ENCODE peak calls at places on chromosomes 12 and 14, in seven cellular contexts. One of them, this sample, is unnamed. For H3K9me3, the result is how much of the 10 kb centered on the place peaks cover.

GRCh38 chr12:4011597-4011996 is 138.4 kb upstream of the PARP11 start:
- DNase-seq in uterus: no peak
- DNase-seq in heart left ventricle: no peak
- DNase-seq in sigmoid colon: no peak
- DNase-seq in vagina: no peak
- DNase-seq in neural progenitor cell: no peak
- DNase-seq in testis: no peak
- DNase-seq in this sample: no peak

GRCh38 chr12:109770104-109770860 is 56.7 kb downstream of the FAM222A start:
- DNase-seq in uterus: no peak
- DNase-seq in vagina: peak
- DNase-seq in testis: peak
- DNase-seq in sigmoid colon: peak
- DNase-seq in neural progenitor cell: no peak
- DNase-seq in heart left ventricle: no peak
- DNase-seq in this sample: peak

GRCh38 chr12:103626498-103626897 is 39.4 kb downstream of the STAB2 start:
- DNase-seq in heart left ventricle: peak
- DNase-seq in vagina: no peak
- DNase-seq in uterus: peak
- DNase-seq in neural progenitor cell: peak
- DNase-seq in sigmoid colon: peak
- DNase-seq in testis: peak
- DNase-seq in this sample: peak

GRCh38 chr12:101698782-101699347 is 1.4 kb downstream of the CHPT1 start:
- DNase-seq in heart left ventricle: no peak
- DNase-seq in uterus: no peak
- DNase-seq in neural progenitor cell: no peak
- DNase-seq in sigmoid colon: no peak
- DNase-seq in testis: no peak
- DNase-seq in vagina: no peak
- DNase-seq in this sample: no peak

GRCh38 chr14:74064883-74065282 is 19.4 kb downstream of the ALDH6A1 start:
- DNase-seq in vagina: no peak
- DNase-seq in sigmoid colon: no peak
- DNase-seq in testis: no peak
- DNase-seq in uterus: no peak
- DNase-seq in heart left ventricle: no peak
- DNase-seq in neural progenitor cell: no peak
- DNase-seq in this sample: no peak

GRCh38 chr12:4975574-4975973 is 65.9 kb downstream of the KCNA1 start:
- DNase-seq in sigmoid colon: no peak
- DNase-seq in testis: peak
- DNase-seq in heart left ventricle: no peak
- DNase-seq in neural progenitor cell: peak
- DNase-seq in vagina: no peak
- DNase-seq in uterus: no peak
- DNase-seq in this sample: peak

GRCh38 chr14:105087963-105088811 is 23.0 kb upstream of the GPR132 start:
- DNase-seq in testis: peak
- DNase-seq in vagina: no peak
- DNase-seq in uterus: peak
- DNase-seq in sigmoid colon: peak
- DNase-seq in heart left ventricle: peak
- DNase-seq in neural progenitor cell: peak
- DNase-seq in this sample: no peak

GRCh38 chr12:54390176-54390667 is 5.7 kb upstream of the ZNF385A start:
- DNase-seq in heart left ventricle: no peak
- DNase-seq in uterus: no peak
- DNase-seq in sigmoid colon: no peak
- DNase-seq in neural progenitor cell: peak
- DNase-seq in vagina: no peak
- DNase-seq in testis: no peak
- DNase-seq in this sample: peak

GRCh38 chr12:38838211-38838850 is 67.1 kb downstream of the CPNE8 start:
- DNase-seq in sigmoid colon: no peak
- DNase-seq in vagina: no peak
- DNase-seq in uterus: no peak
- DNase-seq in testis: no peak
- DNase-seq in neural progenitor cell: no peak
- DNase-seq in heart left ventricle: no peak
- DNase-seq in this sample: no peak

GRCh38 chr12:75727577-75727976 is 216.2 kb upstream of the KRR1 start:
- DNase-seq in sigmoid colon: no peak
- DNase-seq in uterus: no peak
- DNase-seq in heart left ventricle: no peak
- DNase-seq in testis: no peak
- DNase-seq in neural progenitor cell: peak
- DNase-seq in vagina: no peak
- DNase-seq in this sample: no peak

GRCh38 chr14:31203414-31203742 is 4.2 kb downstream of the HECTD1 start:
- DNase-seq in neural progenitor cell: no peak
- DNase-seq in uterus: no peak
- DNase-seq in vagina: no peak
- DNase-seq in sigmoid colon: no peak
- DNase-seq in testis: no peak
- DNase-seq in heart left ventricle: no peak
- DNase-seq in this sample: no peak

GRCh38 chr12:14853966-14854365 is 10.6 kb upstream of the ART4 start:
- DNase-seq in vagina: no peak
- DNase-seq in neural progenitor cell: no peak
- DNase-seq in sigmoid colon: no peak
- DNase-seq in testis: peak
- DNase-seq in heart left ventricle: no peak
- DNase-seq in uterus: no peak
- DNase-seq in this sample: no peak

GRCh38 chr12:50087995-50088394 is 2.9 kb downstream of the SMARCD1 start:
- DNase-seq in vagina: no peak
- DNase-seq in heart left ventricle: no peak
- DNase-seq in neural progenitor cell: no peak
- DNase-seq in testis: no peak
- DNase-seq in sigmoid colon: no peak
- DNase-seq in uterus: no peak
- DNase-seq in this sample: no peak

GRCh38 chr14:54889919-54890318 is 12.7 kb downstream of the GCH1 start:
- DNase-seq in uterus: no peak
- DNase-seq in sigmoid colon: no peak
- DNase-seq in testis: no peak
- DNase-seq in neural progenitor cell: no peak
- DNase-seq in vagina: no peak
- DNase-seq in heart left ventricle: no peak
- DNase-seq in this sample: no peak

GRCh38 chr12:79517363-79517762 is 173.4 kb downstream of the PAWR start:
- DNase-seq in heart left ventricle: no peak
- DNase-seq in neural progenitor cell: no peak
- DNase-seq in uterus: no peak
- DNase-seq in testis: no peak
- DNase-seq in vagina: no peak
- DNase-seq in sigmoid colon: no peak
- DNase-seq in this sample: no peak

GRCh38 chr12:96140110-96140509 is 54.1 kb upstream of the ELK3 start:
- DNase-seq in neural progenitor cell: no peak
- DNase-seq in heart left ventricle: no peak
- DNase-seq in uterus: no peak
- DNase-seq in sigmoid colon: no peak
- DNase-seq in testis: no peak
- DNase-seq in vagina: no peak
- DNase-seq in this sample: no peak

GRCh38 chr12:26845057-26845666 is 12.2 kb upstream of the ITPR2 start:
- DNase-seq in sigmoid colon: peak
- DNase-seq in neural progenitor cell: peak
- DNase-seq in heart left ventricle: peak
- DNase-seq in uterus: peak
- DNase-seq in testis: peak
- DNase-seq in vagina: no peak
- DNase-seq in this sample: peak

GRCh38 chr12:26846419-26846818 is 13.4 kb upstream of the ITPR2 start:
- DNase-seq in neural progenitor cell: no peak
- DNase-seq in sigmoid colon: no peak
- DNase-seq in uterus: no peak
- DNase-seq in testis: no peak
- DNase-seq in heart left ventricle: no peak
- DNase-seq in vagina: no peak
- DNase-seq in this sample: no peak

GRCh38 chr12:26848156-26848825 is 15.3 kb upstream of the ITPR2 start:
- DNase-seq in uterus: no peak
- DNase-seq in sigmoid colon: no peak
- DNase-seq in heart left ventricle: no peak
- DNase-seq in testis: no peak
- DNase-seq in vagina: no peak
- DNase-seq in neural progenitor cell: no peak
- DNase-seq in this sample: no peak

GRCh38 chr12:26847431-26847830 is 14.4 kb upstream of the ITPR2 start:
- DNase-seq in uterus: no peak
- DNase-seq in vagina: no peak
- DNase-seq in testis: no peak
- DNase-seq in neural progenitor cell: no peak
- DNase-seq in sigmoid colon: no peak
- DNase-seq in heart left ventricle: no peak
- DNase-seq in this sample: no peak

DNA sequence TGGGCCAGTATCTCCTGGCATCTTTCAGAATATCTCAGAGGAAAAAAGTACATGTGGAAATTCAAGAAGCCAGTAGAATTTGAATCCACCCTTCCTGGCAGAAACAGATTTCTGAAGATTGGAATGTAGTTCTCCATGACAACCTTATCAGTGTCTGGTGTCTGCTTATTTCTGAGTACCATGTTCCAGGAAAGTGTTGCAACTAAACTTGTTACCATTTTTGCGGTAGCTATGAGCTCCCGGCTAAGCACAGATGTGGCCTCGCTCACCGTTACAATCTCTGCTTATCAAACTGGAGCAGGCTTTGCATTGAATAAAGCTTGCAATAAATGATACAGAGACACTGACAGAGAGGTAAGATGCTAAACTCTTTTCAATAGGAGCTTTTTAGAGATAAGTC is 13.0 kb upstream of the ITPR2 start:
- DNase-seq in sigmoid colon: no peak
- DNase-seq in vagina: no peak
- DNase-seq in neural progenitor cell: no peak
- DNase-seq in heart left ventricle: no peak
- DNase-seq in testis: peak
- DNase-seq in uterus: no peak
- DNase-seq in this sample: no peak
- TF ChIP-seq CTCF in sigmoid colon: no peak
- TF ChIP-seq CTCF in vagina: no peak
- TF ChIP-seq CTCF in neural progenitor cell: no peak
- TF ChIP-seq CTCF in heart left ventricle: no peak
- TF ChIP-seq CTCF in testis: no peak
- TF ChIP-seq CTCF in uterus: no peak
- TF ChIP-seq CTCF in this sample: no peak

GRCh38 chr12:46701356-46701755 is 124.4 kb downstream of the SLC38A4 start:
- DNase-seq in vagina: no peak
- DNase-seq in sigmoid colon: no peak
- DNase-seq in heart left ventricle: no peak
- DNase-seq in uterus: no peak
- DNase-seq in neural progenitor cell: peak
- DNase-seq in testis: no peak
- DNase-seq in this sample: peak
- H3K27ac ChIP-seq in vagina: no peak
- H3K27ac ChIP-seq in sigmoid colon: no peak
- H3K27ac ChIP-seq in heart left ventricle: no peak
- H3K27ac ChIP-seq in uterus: no peak
- H3K27ac ChIP-seq in neural progenitor cell: no peak
- H3K27ac ChIP-seq in testis: no peak
- H3K27ac ChIP-seq in this sample: no peak

DNA sequence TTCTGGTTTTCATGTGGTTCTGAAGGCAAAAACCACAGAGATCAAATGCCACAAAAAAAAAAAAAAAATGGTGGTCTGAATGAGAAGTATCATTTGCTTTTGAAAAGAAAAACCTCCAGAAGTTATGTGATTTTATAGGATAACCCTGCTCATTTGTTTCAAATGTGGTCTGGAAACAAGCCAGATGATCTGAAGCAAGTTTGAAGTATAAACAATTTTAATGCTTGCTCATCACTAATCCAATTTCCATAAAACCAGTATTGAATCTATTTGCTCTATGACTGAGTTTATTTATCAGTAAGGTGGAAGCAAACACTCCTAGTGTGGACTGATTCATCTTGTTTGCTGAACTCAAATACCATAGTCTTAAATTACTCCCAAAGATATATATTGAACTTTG is 407.3 kb upstream of the FLRT2 start:
- DNase-seq in vagina: no peak
- DNase-seq in sigmoid colon: no peak
- DNase-seq in uterus: no peak
- DNase-seq in neural progenitor cell: no peak
- DNase-seq in testis: no peak
- DNase-seq in heart left ventricle: no peak
- DNase-seq in this sample: no peak
- H3K9me3 ChIP-seq in vagina: under half
- H3K9me3 ChIP-seq in sigmoid colon: under half
- H3K9me3 ChIP-seq in uterus: under half
- H3K9me3 ChIP-seq in neural progenitor cell: under half
- H3K9me3 ChIP-seq in testis: under half
- H3K9me3 ChIP-seq in heart left ventricle: under half
- H3K9me3 ChIP-seq in this sample: under half

GRCh38 chr12:23209793-23210192 is 584.8 kb downstream of the ETNK1 start:
- DNase-seq in heart left ventricle: no peak
- DNase-seq in uterus: no peak
- DNase-seq in sigmoid colon: no peak
- DNase-seq in vagina: no peak
- DNase-seq in testis: no peak
- DNase-seq in neural progenitor cell: no peak
- DNase-seq in this sample: no peak

GRCh38 chr12:23210573-23210972 is 585.6 kb downstream of the ETNK1 start:
- DNase-seq in sigmoid colon: no peak
- DNase-seq in heart left ventricle: no peak
- DNase-seq in vagina: no peak
- DNase-seq in neural progenitor cell: no peak
- DNase-seq in testis: no peak
- DNase-seq in uterus: no peak
- DNase-seq in this sample: no peak

GRCh38 chr12:23202746-23203145 is 577.8 kb downstream of the ETNK1 start:
- DNase-seq in uterus: no peak
- DNase-seq in vagina: no peak
- DNase-seq in sigmoid colon: no peak
- DNase-seq in heart left ventricle: no peak
- DNase-seq in testis: no peak
- DNase-seq in neural progenitor cell: no peak
- DNase-seq in this sample: no peak

DNA sequence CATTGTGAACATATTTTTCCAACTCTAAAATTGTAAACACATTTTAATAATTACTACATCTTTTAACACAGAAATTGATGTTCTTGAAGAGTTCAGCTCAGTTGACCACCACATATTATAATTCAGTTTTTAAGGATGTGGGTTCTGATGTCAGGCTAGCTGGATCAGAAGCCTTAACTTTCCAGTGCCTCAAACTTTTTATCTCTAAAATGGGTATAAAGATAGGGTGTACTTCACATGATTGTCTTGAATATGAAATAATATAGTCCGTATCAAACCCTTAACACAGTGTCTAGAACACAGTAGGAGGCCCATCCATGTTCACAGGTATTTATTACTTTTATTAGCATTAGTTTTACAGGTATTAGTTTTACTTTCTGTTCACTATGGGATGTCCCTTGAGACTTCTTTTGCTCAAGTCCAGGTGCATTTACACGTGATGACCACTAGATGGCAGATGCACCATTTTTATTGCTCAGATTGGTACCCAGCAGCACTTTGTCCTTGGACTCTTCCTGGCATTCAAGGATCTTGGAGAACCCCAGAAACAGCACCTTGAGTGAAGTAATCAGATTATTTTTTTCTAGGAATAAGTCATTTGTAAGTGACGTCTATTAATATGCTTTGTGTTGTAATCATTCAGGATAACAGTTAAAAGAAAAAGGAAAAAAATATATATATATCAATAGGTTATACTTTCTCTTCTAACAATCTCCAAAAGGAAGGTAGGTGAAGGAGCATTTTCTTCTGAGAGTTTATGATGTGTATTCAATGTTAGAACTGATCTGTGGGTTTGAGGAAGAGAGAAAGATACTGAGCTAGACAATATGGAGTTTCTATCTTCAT is 580.2 kb downstream of the ETNK1 start:
- DNase-seq in sigmoid colon: no peak
- DNase-seq in vagina: no peak
- DNase-seq in testis: peak
- DNase-seq in uterus: no peak
- DNase-seq in heart left ventricle: no peak
- DNase-seq in neural progenitor cell: peak
- DNase-seq in this sample: peak
- TF ChIP-seq CTCF in sigmoid colon: peak
- TF ChIP-seq CTCF in vagina: peak
- TF ChIP-seq CTCF in testis: peak
- TF ChIP-seq CTCF in uterus: peak
- TF ChIP-seq CTCF in heart left ventricle: peak
- TF ChIP-seq CTCF in neural progenitor cell: peak
- TF ChIP-seq CTCF in this sample: peak